ENCODE peak calls at places on chromosomes 16 and 17, in nine cellular contexts. P is transverse colon, M is GM10248, H is AG09309, U is stomach, Z is heart right ventricle, C is kidney, I is DND-41, S is foreskin keratinocyte. O is an unnamed sample.

GRCh38 chr16:75011634-75012307 is 12.9 kb downstream of the ZNRF1 start:
- DNase-seq in P (no peak), M (peak; percentile 58), H (peak; percentile 61), U (no peak), Z (no peak), C (no peak), I (no peak), S (peak; percentile 96), O (peak; percentile 49)

GRCh38 chr16:70741779-70742125 is 55.9 kb upstream of the MTSS2 start:
- DNase-seq in P (no peak), M (no peak), H (no peak), U (no peak), Z (no peak), C (no peak), I (no peak), S (no peak), O (no peak)

GRCh38 chr16:31664683-31665482 is 137.2 kb downstream of the AHSP start:
- DNase-seq in P (no peak), M (no peak), H (no peak), U (no peak), Z (no peak), C (no peak), I (no peak), S (peak; percentile 97), O (no peak)

GRCh38 chr16:52399116-52399515 is 147.8 kb downstream of the TOX3 start:
- DNase-seq in P (no peak), M (no peak), H (no peak), U (no peak), Z (no peak), C (no peak), I (no peak), S (no peak), O (no peak)

GRCh38 chr17:39765766-39766165 is 28.0 kb downstream of the GRB7 start:
- DNase-seq in P (no peak), M (no peak), H (no peak), U (no peak), Z (no peak), C (no peak), I (no peak), S (no peak), O (no peak)

GRCh38 chr17:81419333-81419885 is 24.2 kb downstream of the BAHCC1 start:
- DNase-seq in P (peak; percentile 82), M (no peak), H (peak; percentile 86), U (peak; percentile 84), Z (peak; percentile 93), C (peak; percentile 98), I (no peak), S (peak; percentile 66), O (peak; percentile 78)

GRCh38 chr17:74632597-74632996 is 9.1 kb upstream of the CD300E start:
- DNase-seq in P (no peak), M (no peak), H (no peak), U (no peak), Z (no peak), C (no peak), I (no peak), S (no peak), O (no peak)

GRCh38 chr17:49379926-49380325 is 17.9 kb upstream of the ZNF652 start:
- DNase-seq in P (no peak), M (no peak), H (no peak), U (no peak), Z (no peak), C (no peak), I (no peak), S (no peak), O (no peak)

GRCh38 chr17:55348749-55349354 is 72.8 kb downstream of the MMD start:
- DNase-seq in P (peak; percentile 49), M (peak; percentile 37), H (no peak), U (peak; percentile 63), Z (peak; percentile 17), C (no peak), I (peak; percentile 60), S (peak; percentile 30), O (peak; percentile 10)

GRCh38 chr17:30336369-30337171 is 2.7 kb upstream of the TMIGD1 start:
- DNase-seq in P (peak; percentile 74), M (peak; percentile 33), H (no peak), U (peak; percentile 50), Z (no peak), C (no peak), I (peak; percentile 66), S (peak; percentile 63), O (no peak)

GRCh38 chr16:79598341-79599181 is 2.0 kb downstream of the MAF start:
- DNase-seq in P (peak; percentile 41), M (no peak), H (no peak), U (peak; percentile 62), Z (peak; percentile 62), C (peak; percentile 88), I (peak; percentile 11), S (peak; percentile 49), O (no peak)

GRCh38 chr17:16943541-16944333 is 28.2 kb downstream of the TNFRSF13B start:
- DNase-seq in P (no peak), M (no peak), H (no peak), U (peak; percentile 11), Z (no peak), C (no peak), I (no peak), S (no peak), O (no peak)

GRCh38 chr17:16944334-16945140 is 27.4 kb downstream of the TNFRSF13B start:
- DNase-seq in P (no peak), M (no peak), H (no peak), U (peak; percentile 18), Z (no peak), C (no peak), I (no peak), S (no peak), O (no peak)

GRCh38 chr17:16945141-16945493 is 26.8 kb downstream of the TNFRSF13B start:
- DNase-seq in P (no peak), M (no peak), H (no peak), U (no peak), Z (no peak), C (no peak), I (no peak), S (no peak), O (no peak)

GRCh38 chr17:16947470-16947869 is 24.4 kb downstream of the TNFRSF13B start:
- DNase-seq in P (no peak), M (no peak), H (no peak), U (no peak), Z (no peak), C (no peak), I (no peak), S (no peak), O (no peak)

GRCh38 chr17:16945513-16946201 is 26.3 kb downstream of the TNFRSF13B start:
- DNase-seq in P (no peak), M (no peak), H (no peak), U (peak; percentile 20), Z (no peak), C (peak; percentile 50), I (no peak), S (no peak), O (no peak)
- TF ChIP-seq CTCF in P (no peak), M (no peak), H (no peak), U (no peak), Z (no peak), C (no peak), I (peak; percentile 44), S (peak; percentile 10), O (no peak)

GRCh38 chr17:59362811-59363205 is 31.4 kb downstream of the YPEL2 start:
- DNase-seq in P (no peak), M (no peak), H (no peak), U (no peak), Z (no peak), C (no peak), I (no peak), S (no peak), O (no peak)
- TF ChIP-seq CTCF in P (no peak), M (no peak), H (no peak), U (no peak), Z (no peak), C (no peak), I (no peak), S (no peak), O (no peak)

DNA sequence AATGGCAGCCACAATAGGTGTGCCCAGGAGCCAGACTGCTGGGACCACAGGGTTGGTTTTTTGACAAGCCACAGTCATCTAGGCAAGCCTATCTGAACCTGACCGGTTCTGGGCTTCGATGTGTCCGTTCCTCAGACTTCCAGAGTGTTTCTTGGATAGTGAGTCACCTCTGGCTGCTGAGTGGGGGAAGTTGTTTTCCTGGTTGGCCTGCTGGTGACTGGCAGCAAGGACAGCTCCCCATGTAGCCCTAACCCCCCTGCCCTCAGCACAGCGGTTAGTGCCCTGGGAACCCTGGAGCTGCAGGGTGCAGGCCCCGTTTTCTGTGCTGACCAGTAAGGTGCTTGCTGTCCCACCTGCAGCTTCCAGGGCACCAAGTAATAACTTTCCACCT is 65.5 kb downstream of the PLD6 start:
- DNase-seq in P (no peak), M (no peak), H (no peak), U (no peak), Z (no peak), C (peak; percentile 52), I (no peak), S (peak; percentile 54), O (no peak)
- TF ChIP-seq CTCF in P (no peak), M (no peak), H (peak; percentile 44), U (no peak), Z (no peak), C (no peak), I (no peak), S (peak; percentile 26), O (peak; percentile 0)

DNA sequence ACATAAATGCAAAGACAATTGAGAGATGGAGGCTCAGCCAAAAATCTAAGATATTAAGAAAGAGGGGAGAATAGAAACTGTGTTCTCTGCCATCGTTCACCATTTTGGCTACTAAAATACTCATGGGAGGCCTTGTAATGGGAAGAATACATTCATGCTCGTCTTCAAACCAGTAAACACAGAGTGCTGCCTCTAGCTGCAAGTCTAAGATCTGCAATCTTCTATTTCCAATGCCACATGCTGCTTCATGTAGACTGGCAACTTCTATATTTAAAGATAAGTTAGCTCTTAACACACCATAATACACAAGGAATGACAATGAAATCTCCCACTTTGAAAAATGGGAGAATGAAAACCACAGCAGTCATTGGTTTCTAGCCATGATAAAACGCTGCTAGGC is 387.3 kb downstream of the HS3ST3B1 start:
- DNase-seq in P (no peak), M (no peak), H (no peak), U (no peak), Z (no peak), C (no peak), I (no peak), S (no peak), O (no peak)
- TF ChIP-seq CTCF in P (no peak), M (no peak), H (peak; percentile 27), U (no peak), Z (no peak), C (no peak), I (peak; percentile 39), S (peak; percentile 40), O (no peak)

O was measured in AG09319.